ENCODE peak calls at places on chromosome 12, in five cellular contexts. One of them, this sample, is unnamed.

GRCh38 chr12:127174881-127175280 is 1092.1 kb upstream of the TMEM132C start:
- DNase-seq in Panc1: no peak
- DNase-seq in HCT116: no peak
- DNase-seq in sigmoid colon: no peak
- DNase-seq in spleen: no peak
- DNase-seq in this sample: no peak

GRCh38 chr12:77847060-77847541 is 16.4 kb downstream of the NAV3 start:
- DNase-seq in Panc1: peak
- DNase-seq in HCT116: no peak
- DNase-seq in sigmoid colon: no peak
- DNase-seq in spleen: no peak
- DNase-seq in this sample: peak

GRCh38 chr12:5796171-5797091 is 148.6 kb downstream of the ANO2 start:
- DNase-seq in Panc1: peak
- DNase-seq in HCT116: no peak
- DNase-seq in sigmoid colon: no peak
- DNase-seq in spleen: no peak
- DNase-seq in this sample: no peak

GRCh38 chr12:58087428-58088117 is 146.2 kb downstream of the ATP23 start:
- DNase-seq in Panc1: no peak
- DNase-seq in HCT116: no peak
- DNase-seq in sigmoid colon: no peak
- DNase-seq in spleen: no peak
- DNase-seq in this sample: no peak

GRCh38 chr12:10310926-10311705 is 3.4 kb downstream of the KLRD1 start:
- DNase-seq in Panc1: no peak
- DNase-seq in HCT116: no peak
- DNase-seq in sigmoid colon: no peak
- DNase-seq in spleen: no peak
- DNase-seq in this sample: peak

GRCh38 chr12:64080319-64081008 is 141.6 kb downstream of the KICS2 start:
- DNase-seq in Panc1: no peak
- DNase-seq in HCT116: peak
- DNase-seq in sigmoid colon: no peak
- DNase-seq in spleen: no peak
- DNase-seq in this sample: no peak

GRCh38 chr12:94390130-94390485 is 69.6 kb downstream of the CEP83 start:
- DNase-seq in Panc1: no peak
- DNase-seq in HCT116: no peak
- DNase-seq in sigmoid colon: no peak
- DNase-seq in spleen: no peak
- DNase-seq in this sample: no peak

GRCh38 chr12:109291531-109292341 is 17.3 kb downstream of the FOXN4 start:
- DNase-seq in Panc1: no peak
- DNase-seq in HCT116: no peak
- DNase-seq in sigmoid colon: peak
- DNase-seq in spleen: peak
- DNase-seq in this sample: no peak

GRCh38 chr12:111868676-111869588 is 26.9 kb downstream of the MAPKAPK5 start:
- DNase-seq in Panc1: no peak
- DNase-seq in HCT116: no peak
- DNase-seq in sigmoid colon: no peak
- DNase-seq in spleen: no peak
- DNase-seq in this sample: no peak

GRCh38 chr12:117026343-117026742 is 72.9 kb downstream of the TESC start:
- DNase-seq in Panc1: no peak
- DNase-seq in HCT116: no peak
- DNase-seq in sigmoid colon: peak
- DNase-seq in spleen: no peak
- DNase-seq in this sample: no peak
- H3K27ac ChIP-seq in Panc1: no peak
- H3K27ac ChIP-seq in HCT116: no peak
- H3K27ac ChIP-seq in sigmoid colon: no peak
- H3K27ac ChIP-seq in spleen: no peak
- H3K27ac ChIP-seq in this sample: no peak

DNA sequence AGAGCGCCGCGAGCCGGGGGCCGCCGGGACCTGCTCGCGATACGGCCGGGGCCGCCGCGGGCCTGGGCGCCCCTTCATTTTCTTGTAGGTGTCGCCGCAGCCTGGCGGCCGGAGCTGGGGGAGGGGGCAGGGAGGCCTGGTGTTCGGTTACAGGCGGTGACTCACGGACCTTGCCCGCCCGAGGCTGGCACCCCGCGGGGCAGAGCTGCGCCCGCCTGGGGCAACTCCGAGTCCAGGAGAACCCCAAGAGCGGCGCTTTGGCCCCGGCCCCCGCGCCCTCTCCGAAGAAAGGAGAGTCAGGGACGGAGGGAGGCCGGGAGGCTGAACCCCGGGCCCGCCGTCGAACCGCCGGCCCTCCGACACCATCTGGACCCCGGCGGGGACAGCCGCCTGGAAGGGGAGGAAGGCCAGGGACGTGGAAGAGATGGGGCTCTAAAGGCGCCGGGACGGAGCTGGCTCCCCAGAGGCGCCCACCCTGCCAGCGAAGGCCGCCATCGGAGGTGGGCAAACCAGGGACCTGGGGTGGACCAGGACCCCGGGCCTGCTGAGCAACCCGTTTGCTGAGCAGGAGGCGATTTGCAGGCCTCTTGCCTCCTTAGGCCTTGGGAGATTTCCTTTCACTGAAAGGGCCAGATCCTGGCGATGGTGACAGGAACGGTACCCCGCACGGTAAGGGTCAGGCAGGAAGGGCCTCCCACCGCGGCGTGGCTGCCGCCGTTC is 828 bp upstream of the NUAK1 start:
- DNase-seq in Panc1: no peak
- DNase-seq in HCT116: peak
- DNase-seq in sigmoid colon: peak
- DNase-seq in spleen: peak
- DNase-seq in this sample: peak
- TF ChIP-seq POLR2AphosphoS5 in Panc1: peak
- TF ChIP-seq POLR2AphosphoS5 in HCT116: peak
- TF ChIP-seq POLR2AphosphoS5 in sigmoid colon: peak
- TF ChIP-seq POLR2AphosphoS5 in spleen: no peak
- TF ChIP-seq POLR2AphosphoS5 in this sample: peak

GRCh38 chr12:20438307-20438779 is 70.0 kb downstream of the PDE3A start:
- DNase-seq in Panc1: no peak
- DNase-seq in HCT116: no peak
- DNase-seq in sigmoid colon: no peak
- DNase-seq in spleen: no peak
- DNase-seq in this sample: peak
- H3K27ac ChIP-seq in Panc1: no peak
- H3K27ac ChIP-seq in HCT116: no peak
- H3K27ac ChIP-seq in sigmoid colon: peak
- H3K27ac ChIP-seq in spleen: no peak
- H3K27ac ChIP-seq in this sample: peak

DNA sequence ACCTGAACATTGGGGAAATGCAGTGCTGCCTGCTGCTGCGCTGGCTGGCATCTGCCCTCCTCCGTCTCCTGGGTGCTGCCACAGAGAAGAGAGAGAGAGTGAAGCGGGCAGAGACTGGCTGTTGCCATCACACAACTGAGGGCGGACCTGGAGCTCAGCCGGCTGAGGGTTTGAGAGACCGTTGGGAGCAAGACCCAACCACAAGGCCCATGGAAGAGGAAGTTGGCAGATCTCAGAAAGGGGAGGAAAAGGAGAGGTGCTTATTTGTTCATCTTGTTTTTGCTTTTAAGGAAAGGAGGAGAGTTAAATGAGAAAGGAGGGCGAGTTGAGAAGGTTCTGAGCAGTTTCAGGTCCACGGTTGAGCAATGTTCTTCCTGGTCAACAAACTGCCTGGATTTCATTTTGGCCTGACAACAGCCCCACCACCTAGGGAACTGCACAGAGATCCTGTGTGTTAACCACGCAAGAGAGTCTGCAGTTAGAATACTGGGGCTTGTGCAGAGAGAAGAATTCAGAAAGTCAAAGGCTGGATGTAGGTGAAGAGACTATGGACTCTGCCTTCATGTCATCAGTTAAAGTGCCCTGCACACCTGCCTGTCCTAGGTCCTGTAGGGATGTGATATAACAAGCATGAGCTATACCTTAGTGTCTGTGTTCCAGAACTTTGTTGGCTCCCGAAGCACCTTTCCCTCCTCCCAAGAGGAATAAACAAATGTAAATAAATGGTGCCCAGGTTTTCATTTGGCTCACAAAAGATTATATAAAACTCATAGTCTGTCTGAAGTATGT is 124.6 kb downstream of the ETV6 start:
- DNase-seq in Panc1: no peak
- DNase-seq in HCT116: no peak
- DNase-seq in sigmoid colon: no peak
- DNase-seq in spleen: peak
- DNase-seq in this sample: no peak
- TF ChIP-seq POLR2AphosphoS5 in Panc1: no peak
- TF ChIP-seq POLR2AphosphoS5 in HCT116: no peak
- TF ChIP-seq POLR2AphosphoS5 in sigmoid colon: no peak
- TF ChIP-seq POLR2AphosphoS5 in spleen: peak
- TF ChIP-seq POLR2AphosphoS5 in this sample: no peak

GRCh38 chr12:6954754-6955461 is 3.8 kb downstream of the PTPN6 start:
- DNase-seq in Panc1: no peak
- DNase-seq in HCT116: no peak
- DNase-seq in sigmoid colon: peak
- DNase-seq in spleen: peak
- DNase-seq in this sample: no peak

GRCh38 chr12:6957151-6957701 is 6.1 kb downstream of the PTPN6 start:
- DNase-seq in Panc1: no peak
- DNase-seq in HCT116: no peak
- DNase-seq in sigmoid colon: peak
- DNase-seq in spleen: peak
- DNase-seq in this sample: no peak

GRCh38 chr12:6955462-6956331 is 4.5 kb downstream of the PTPN6 start:
- DNase-seq in Panc1: no peak
- DNase-seq in HCT116: no peak
- DNase-seq in sigmoid colon: peak
- DNase-seq in spleen: peak
- DNase-seq in this sample: no peak

GRCh38 chr12:6957741-6958608 is 6.8 kb downstream of the PTPN6 start:
- DNase-seq in Panc1: no peak
- DNase-seq in HCT116: no peak
- DNase-seq in sigmoid colon: peak
- DNase-seq in spleen: peak
- DNase-seq in this sample: no peak

DNA sequence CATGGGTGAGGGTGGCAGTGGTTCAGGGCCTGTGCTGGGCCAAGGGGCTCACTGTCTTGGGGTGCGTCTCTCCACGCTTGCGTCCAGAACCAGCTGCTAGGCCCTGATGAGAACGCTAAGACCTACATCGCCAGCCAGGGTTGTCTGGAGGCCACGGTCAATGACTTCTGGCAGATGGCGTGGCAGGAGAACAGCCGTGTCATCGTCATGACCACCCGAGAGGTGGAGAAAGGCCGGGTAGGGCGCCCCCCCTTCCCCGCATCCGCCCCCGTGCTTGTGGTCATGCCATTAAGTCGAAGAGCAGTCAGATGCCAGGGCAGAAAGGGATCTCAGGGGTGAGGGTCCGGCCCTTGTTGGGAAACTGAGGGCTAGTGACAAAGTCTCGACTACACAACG is 5.2 kb downstream of the PTPN6 start:
- DNase-seq in Panc1: no peak
- DNase-seq in HCT116: no peak
- DNase-seq in sigmoid colon: peak
- DNase-seq in spleen: peak
- DNase-seq in this sample: no peak
- H3K27ac ChIP-seq in Panc1: no peak
- H3K27ac ChIP-seq in HCT116: no peak
- H3K27ac ChIP-seq in sigmoid colon: no peak
- H3K27ac ChIP-seq in spleen: peak
- H3K27ac ChIP-seq in this sample: no peak

GRCh38 chr12:337039-337438 is 52.1 kb downstream of the KDM5A start:
- DNase-seq in Panc1: no peak
- DNase-seq in HCT116: no peak
- DNase-seq in sigmoid colon: no peak
- DNase-seq in spleen: no peak
- DNase-seq in this sample: no peak
- TF ChIP-seq POLR2AphosphoS5 in Panc1: no peak
- TF ChIP-seq POLR2AphosphoS5 in HCT116: no peak
- TF ChIP-seq POLR2AphosphoS5 in sigmoid colon: no peak
- TF ChIP-seq POLR2AphosphoS5 in spleen: no peak
- TF ChIP-seq POLR2AphosphoS5 in this sample: no peak

This sample was measured in endothelial cell of umbilical vein.